ENCODE peak calls at places on chromosomes 16 and 17, in five cellular contexts. D is BJ, Z is GM10248, G is heart left ventricle, Y is lower lobe of right lung. A is an unnamed sample.

GRCh38 chr16:55113195-55113594 is 182.5 kb downstream of the IRX5 start:
- DNase-seq in D (no peak), Z (no peak), G (no peak), Y (no peak), A (no peak)

GRCh38 chr16:50835358-50836060 is 93.6 kb downstream of the CYLD start:
- DNase-seq in D (no peak), Z (no peak), G (no peak), Y (no peak), A (no peak)

GRCh38 chr16:29148867-29149272 is 164.0 kb downstream of the LAT start:
- DNase-seq in D (no peak), Z (no peak), G (peak), Y (peak), A (peak)

GRCh38 chr16:79997257-79997656 is 396.7 kb upstream of the MAF start:
- DNase-seq in D (no peak), Z (no peak), G (no peak), Y (no peak), A (no peak)

GRCh38 chr16:85335584-85336492 is 223.6 kb upstream of the CIBAR2 start:
- DNase-seq in D (no peak), Z (no peak), G (no peak), Y (no peak), A (peak)

GRCh38 chr17:42107597-42108576 is 4.6 kb downstream of the DHX58 start:
- DNase-seq in D (no peak), Z (peak), G (peak), Y (peak), A (peak)

GRCh38 chr17:42114118-42114517 is 1.6 kb upstream of the DHX58 start:
- DNase-seq in D (no peak), Z (no peak), G (no peak), Y (no peak), A (no peak)

GRCh38 chr17:19004601-19005441 is at the start of gene FAM83G:
- DNase-seq in D (no peak), Z (peak), G (peak), Y (peak), A (peak)

GRCh38 chr16:6009151-6009550 is 911.6 kb upstream of the EEF2KMT start:
- DNase-seq in D (no peak), Z (no peak), G (no peak), Y (no peak), A (no peak)

GRCh38 chr17:29866746-29867404 is 63.2 kb downstream of the SSH2 start:
- DNase-seq in D (no peak), Z (no peak), G (no peak), Y (no peak), A (no peak)

GRCh38 chr17:32483451-32484019 is 3.3 kb upstream of the CDK5R1 start:
- DNase-seq in D (no peak), Z (peak), G (peak), Y (peak), A (no peak)
- TF ChIP-seq CTCF in D (peak), Z (peak), G (peak), Y (peak), A (peak)

DNA sequence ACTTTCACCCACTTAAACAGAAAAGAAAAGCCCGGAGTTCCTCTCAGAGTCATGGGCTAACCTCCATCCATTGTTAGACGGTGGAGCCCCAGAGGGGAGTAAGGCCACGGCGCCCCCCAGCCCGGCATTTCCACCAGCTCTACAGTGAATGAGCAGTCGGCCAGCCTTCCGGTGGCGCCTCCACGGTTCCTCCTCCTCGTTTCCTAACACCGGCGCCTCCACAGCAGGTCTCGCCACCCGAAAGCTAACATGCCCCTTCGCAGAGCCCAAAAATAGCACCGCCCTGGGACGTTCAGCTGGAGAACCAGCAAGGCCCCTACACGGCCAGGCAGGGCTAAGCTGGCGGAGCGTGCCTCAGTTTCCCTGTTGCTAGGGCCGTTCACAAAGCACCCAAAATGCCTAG is 858 bp downstream of the MMD start:
- DNase-seq in D (no peak), Z (peak), G (peak), Y (peak), A (peak)
- TF ChIP-seq CTCF in D (no peak), Z (no peak), G (no peak), Y (no peak), A (no peak)

DNA sequence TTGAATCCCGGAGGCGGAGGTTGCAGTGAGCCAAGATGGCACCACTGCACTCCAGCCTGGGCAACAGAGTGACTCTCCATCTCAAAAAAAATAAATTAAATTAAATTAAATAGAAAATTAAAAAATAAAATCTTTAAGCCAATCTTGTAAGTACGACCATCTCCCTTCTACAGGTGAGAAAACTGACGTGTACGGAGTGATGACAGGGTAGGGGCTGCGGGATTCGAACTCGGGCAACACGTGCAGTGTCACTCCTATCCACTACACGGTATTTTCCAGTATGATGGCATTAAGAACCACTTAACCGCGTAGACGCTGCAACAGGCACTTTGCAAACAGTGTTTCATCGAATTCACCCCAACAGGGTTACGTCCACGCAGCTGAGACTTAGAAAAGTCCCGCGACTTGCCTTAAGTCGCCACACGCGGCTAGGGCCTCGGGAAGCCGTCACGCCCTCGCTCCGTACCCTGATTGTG is 691 bp downstream of the WDR59 start:
- DNase-seq in D (no peak), Z (no peak), G (no peak), Y (no peak), A (no peak)
- TF ChIP-seq CTCF in D (no peak), Z (no peak), G (no peak), Y (no peak), A (no peak)

DNA sequence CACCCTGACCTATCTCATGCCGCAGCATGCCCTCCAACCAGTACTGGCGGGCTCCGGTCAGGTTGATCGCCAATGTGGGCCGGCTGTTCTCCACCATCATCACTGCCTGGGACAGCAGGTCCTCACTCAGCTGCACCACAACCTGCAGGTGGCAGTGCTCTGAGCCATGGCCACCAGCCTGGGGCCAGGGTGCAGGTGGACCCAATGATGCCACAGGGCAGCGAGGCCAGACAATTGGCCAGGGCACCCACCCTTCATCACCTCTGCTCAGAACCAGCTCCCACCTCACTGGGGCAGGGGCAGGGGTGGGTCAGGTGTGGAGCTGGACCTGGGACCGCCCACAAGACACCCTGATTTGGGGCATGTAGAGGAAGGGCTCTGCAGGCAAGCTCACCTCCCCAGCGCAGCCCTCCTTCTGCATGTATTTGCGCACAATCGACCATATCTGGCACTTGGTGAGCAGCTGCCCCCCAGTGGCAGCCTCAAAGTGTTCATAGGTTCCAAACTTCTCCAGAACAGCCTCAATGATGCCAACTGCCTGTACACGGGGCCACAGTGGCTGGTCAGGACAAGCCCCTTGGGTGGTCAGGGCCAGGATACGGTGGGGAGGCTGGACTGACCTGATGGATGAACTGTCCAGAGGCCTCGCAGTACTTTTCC is 4.2 kb downstream of the MATCAP1 start:
- DNase-seq in D (no peak), Z (no peak), G (no peak), Y (no peak), A (no peak)
- TF ChIP-seq CTCF in D (no peak), Z (peak), G (no peak), Y (no peak), A (no peak)

GRCh38 chr17:16467886-16468285 is 24.1 kb downstream of the LRRC75A start:
- DNase-seq in D (no peak), Z (no peak), G (no peak), Y (no peak), A (no peak)
- TF ChIP-seq CTCF in D (no peak), Z (no peak), G (no peak), Y (no peak), A (no peak)

DNA sequence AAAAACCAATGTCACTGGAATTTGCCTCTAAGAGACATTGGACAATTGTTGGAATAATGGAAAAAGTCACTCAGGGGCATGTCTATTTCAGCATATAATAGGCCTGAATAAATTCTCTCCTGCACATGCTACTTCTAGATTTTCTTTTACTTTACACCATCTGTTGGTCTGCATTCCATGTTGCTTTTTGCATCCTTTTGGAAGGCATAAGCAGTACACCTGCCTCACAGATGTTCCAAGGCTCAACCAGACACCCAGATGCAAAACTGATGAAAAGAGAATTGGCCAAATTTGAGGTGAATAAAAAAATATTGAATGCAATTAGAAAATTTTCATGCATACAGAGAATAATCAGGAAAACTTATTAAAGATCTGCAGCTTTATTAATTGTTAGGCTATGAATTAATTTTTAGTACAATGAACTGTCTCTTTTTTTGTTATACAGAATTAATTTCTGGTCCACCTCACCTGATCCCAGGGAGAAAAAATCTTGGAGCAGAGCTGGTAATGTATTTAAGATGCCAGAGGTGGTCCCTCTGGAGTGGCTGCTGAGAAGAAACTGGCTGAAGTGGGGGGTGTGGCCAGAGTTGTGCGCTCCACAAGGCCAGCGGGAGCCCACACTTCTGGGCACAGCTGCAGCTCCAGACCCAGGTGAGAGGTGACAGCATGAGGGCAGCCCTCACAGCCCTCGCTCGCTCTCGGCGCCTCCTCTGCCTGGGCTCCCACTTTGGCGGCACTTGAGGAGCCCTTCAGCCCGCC is 778.6 kb downstream of the CDH11 start:
- DNase-seq in D (no peak), Z (no peak), G (no peak), Y (no peak), A (no peak)
- TF ChIP-seq CTCF in D (no peak), Z (no peak), G (no peak), Y (no peak), A (no peak)

GRCh38 chr16:81446318-81447275 is 2.0 kb downstream of the CMIP start:
- DNase-seq in D (no peak), Z (peak), G (no peak), Y (no peak), A (peak)

GRCh38 chr16:81444448-81445121 is at the start of gene CMIP:
- DNase-seq in D (no peak), Z (peak), G (peak), Y (peak), A (peak)

GRCh38 chr16:81443688-81444447 is 740 bp upstream of the CMIP start:
- DNase-seq in D (no peak), Z (no peak), G (no peak), Y (peak), A (no peak)

GRCh38 chr16:81445926-81446317 is 1.3 kb downstream of the CMIP start:
- DNase-seq in D (no peak), Z (no peak), G (no peak), Y (no peak), A (no peak)

GRCh38 chr16:81445143-81445922 is 725 bp downstream of the CMIP start:
- DNase-seq in D (no peak), Z (peak), G (no peak), Y (peak), A (no peak)
- TF ChIP-seq CTCF in D (peak), Z (no peak), G (no peak), Y (peak), A (peak)

A was measured in CD4-positive, alpha-beta T cell.